ENCODE peak calls at places on chromosomes 16 and 17, in ten cellular contexts. T, X, U, N, Q, A, G, F, E and Y are unnamed samples.

GRCh38 chr17:1629647-1630310 is 1.1 kb upstream of the SLC43A2 start:
- DNase-seq in N (peak), T (peak), A (peak), F (peak), E (no peak), G (peak), Q (peak), U (no peak), X (peak), Y (peak)

GRCh38 chr17:77180503-77181330 is 39.9 kb downstream of the SEC14L1 start:
- DNase-seq in X (no peak), G (no peak), E (no peak), Q (no peak), A (no peak), U (no peak), N (no peak), T (no peak), F (no peak), Y (peak)

GRCh38 chr17:77426676-77427386 is 286.1 kb downstream of the SEC14L1 start:
- DNase-seq in X (no peak), E (no peak), T (no peak), Q (no peak), N (no peak), F (no peak), G (no peak), A (no peak), U (no peak), Y (no peak)

GRCh38 chr17:37815516-37815915 is 70.7 kb upstream of the HNF1B start:
- DNase-seq in E (no peak), U (no peak), X (no peak), F (no peak), N (no peak), Q (no peak), A (no peak), T (no peak), G (no peak), Y (no peak)

GRCh38 chr16:28549301-28549899 is 4.3 kb upstream of the SGF29 start:
- DNase-seq in A (peak), T (no peak), E (no peak), Q (peak), U (no peak), X (peak), G (no peak), F (no peak), N (peak), Y (peak)

GRCh38 chr17:73257516-73257915 is 4.2 kb downstream of the CPSF4L start:
- DNase-seq in Q (no peak), F (no peak), U (no peak), T (no peak), A (no peak), X (no peak), E (no peak), G (no peak), N (no peak), Y (peak)

GRCh38 chr17:68349157-68349556 is 57.9 kb downstream of the ARSG start:
- DNase-seq in F (no peak), A (no peak), E (no peak), U (no peak), N (no peak), T (no peak), X (no peak), Q (no peak), G (no peak), Y (no peak)

GRCh38 chr16:19329932-19330331 is 44.4 kb downstream of the CLEC19A start:
- DNase-seq in E (no peak), T (no peak), A (peak), N (no peak), G (no peak), F (no peak), U (no peak), Q (no peak), X (no peak), Y (no peak)

GRCh38 chr17:39096435-39097158 is 54.8 kb downstream of the PLXDC1 start:
- DNase-seq in X (no peak), G (peak), E (no peak), A (no peak), T (peak), F (no peak), N (peak), Q (peak), U (no peak), Y (no peak)

GRCh38 chr17:62819511-62820221 is 11.6 kb upstream of the MARCHF10 start:
- DNase-seq in Q (no peak), N (no peak), U (peak), E (peak), T (peak), G (peak), A (peak), F (peak), X (peak), Y (peak)

GRCh38 chr17:12647023-12647422 is 18.7 kb upstream of the MYOCD start:
- DNase-seq in Q (peak), G (no peak), U (no peak), A (no peak), E (no peak), N (no peak), T (no peak), F (no peak), X (no peak), Y (no peak)

GRCh38 chr17:80992077-80992947 is 671 bp downstream of the CHMP6 start:
- DNase-seq in F (peak), N (no peak), A (peak), X (no peak), U (no peak), T (no peak), G (no peak), Q (no peak), E (peak), Y (no peak)

GRCh38 chr16:7004266-7004665 is 328.4 kb upstream of the RBFOX1 start:
- DNase-seq in E (no peak), T (no peak), G (no peak), A (no peak), X (no peak), U (no peak), N (no peak), Q (no peak), F (no peak), Y (no peak)

GRCh38 chr16:86952769-86953168 is 364.4 kb downstream of the C16orf95 start:
- DNase-seq in N (no peak), U (no peak), X (peak), F (no peak), G (no peak), T (no peak), E (no peak), A (peak), Q (no peak), Y (no peak)

GRCh38 chr16:59341368-59341767 is 607.3 kb upstream of the GOT2 start:
- DNase-seq in X (no peak), E (no peak), Q (no peak), G (no peak), A (no peak), U (no peak), F (peak), N (no peak), T (no peak), Y (no peak)

GRCh38 chr17:41654908-41655607 is 30.7 kb upstream of the KRT17 start:
- DNase-seq in F (no peak), N (no peak), T (no peak), E (no peak), G (no peak), U (no peak), A (no peak), Q (no peak), X (no peak), Y (no peak)

GRCh38 chr17:20095366-20096080 is 86.4 kb downstream of the SPECC1 start:
- DNase-seq in Q (no peak), A (peak), E (peak), N (no peak), F (peak), T (no peak), G (peak), U (no peak), X (peak), Y (peak)

GRCh38 chr17:48717367-48718161 is 4.8 kb downstream of the PRAC1 start:
- DNase-seq in T (no peak), G (no peak), U (no peak), Q (no peak), E (peak), N (peak), A (no peak), F (no peak), X (no peak), Y (no peak)

GRCh38 chr17:4968916-4969550 is 1.4 kb upstream of the SPAG7 start:
- DNase-seq in F (no peak), N (no peak), Q (peak), E (no peak), T (no peak), X (peak), A (peak), U (peak), G (no peak), Y (no peak)

GRCh38 chr17:82097187-82097918 is 683 bp downstream of the FASN start:
- DNase-seq in F (peak), G (peak), E (no peak), T (no peak), N (peak), Q (peak), A (peak), X (peak), U (no peak), Y (peak)

GRCh38 chr17:76089680-76090516 is 10.9 kb downstream of the ZACN start:
- DNase-seq in T (no peak), U (no peak), F (no peak), Q (no peak), X (no peak), N (no peak), A (no peak), G (no peak), E (no peak), Y (no peak)

GRCh38 chr16:81204794-81205680 is 33.5 kb upstream of the BCO1 start:
- DNase-seq in T (peak), A (peak), F (peak), X (peak), Q (peak), N (peak), E (no peak), U (peak), G (peak), Y (peak)

GRCh38 chr16:85173981-85174751 is 61.9 kb upstream of the CIBAR2 start:
- DNase-seq in F (peak), U (no peak), E (no peak), G (no peak), N (peak), Q (no peak), X (peak), A (peak), T (no peak), Y (peak)

GRCh38 chr16:47777191-47777590 is 316.1 kb downstream of the PHKB start:
- DNase-seq in E (no peak), G (no peak), A (peak), F (no peak), U (no peak), Q (no peak), T (no peak), N (no peak), X (peak), Y (no peak)

GRCh38 chr17:82921426-82921825 is 81.6 kb upstream of the ZNF750 start:
- DNase-seq in Q (no peak), T (no peak), A (no peak), U (no peak), E (no peak), X (no peak), G (no peak), N (no peak), F (no peak), Y (no peak)

GRCh38 chr17:79427621-79428539 is 183.0 kb downstream of the RBFOX3 start:
- DNase-seq in F (no peak), E (no peak), T (no peak), U (no peak), N (no peak), Q (no peak), A (no peak), G (no peak), X (no peak), Y (no peak)

GRCh38 chr17:28667870-28668269 is 5.9 kb downstream of the SUPT6H start:
- DNase-seq in N (no peak), U (no peak), X (no peak), E (peak), A (no peak), F (no peak), G (no peak), Q (no peak), T (no peak), Y (no peak)

GRCh38 chr17:17682293-17682736 is 1.1 kb downstream of the RAI1 start:
- DNase-seq in X (no peak), E (peak), T (peak), Q (peak), A (peak), G (peak), F (peak), N (peak), U (no peak), Y (peak)

GRCh38 chr16:88815901-88816589 is 4.3 kb upstream of the APRT start:
- DNase-seq in T (peak), Q (peak), G (no peak), E (no peak), X (no peak), F (peak), A (peak), N (peak), U (no peak), Y (peak)

GRCh38 chr17:64269687-64270649 is 6.9 kb upstream of the TEX2 start:
- DNase-seq in U (no peak), A (no peak), X (no peak), E (no peak), Q (no peak), T (no peak), G (no peak), N (no peak), F (no peak), Y (peak)

GRCh38 chr16:22144520-22144919 is 17.8 kb upstream of the SDR42E2 start:
- DNase-seq in E (no peak), X (no peak), N (no peak), T (no peak), U (no peak), A (no peak), Q (no peak), G (no peak), F (no peak), Y (no peak)

GRCh38 chr17:353213-353837 is 718 bp upstream of the RPH3AL start:
- DNase-seq in U (no peak), T (no peak), E (peak), G (no peak), N (no peak), F (no peak), Q (no peak), X (no peak), A (no peak), Y (no peak)

GRCh38 chr17:76826290-76827138 is 41.7 kb upstream of the MGAT5B start:
- DNase-seq in N (no peak), Q (peak), F (peak), T (no peak), G (no peak), U (no peak), A (no peak), E (no peak), X (no peak), Y (no peak)

GRCh38 chr17:82668631-82669099 is 20.4 kb upstream of the WDR45B start:
- DNase-seq in X (peak), A (peak), N (peak), E (no peak), U (peak), Q (peak), G (peak), F (peak), T (peak), Y (peak)

GRCh38 chr17:21213005-21213404 is 956 bp downstream of the TMEM11 start:
- DNase-seq in F (no peak), Q (no peak), U (no peak), N (no peak), E (no peak), A (peak), T (no peak), X (no peak), G (no peak), Y (no peak)

GRCh38 chr16:86953631-86954465 is 363.3 kb downstream of the C16orf95 start:
- DNase-seq in X (no peak), E (no peak), N (no peak), G (no peak), U (no peak), F (no peak), Q (no peak), A (no peak), T (no peak), Y (no peak)

GRCh38 chr17:39752241-39752831 is 14.6 kb downstream of the GRB7 start:
- DNase-seq in F (no peak), E (peak), G (no peak), N (no peak), X (no peak), U (no peak), Q (no peak), T (peak), A (no peak), Y (no peak)

GRCh38 chr17:55161935-55162555 is 102.7 kb upstream of the HLF start:
- DNase-seq in U (peak), Q (no peak), F (no peak), A (peak), E (no peak), N (no peak), X (peak), T (no peak), G (no peak), Y (no peak)

GRCh38 chr16:35602116-35602515 is 2142.7 kb downstream of the TP53TG3F start:
- DNase-seq in F (no peak), N (no peak), U (no peak), G (no peak), T (no peak), A (no peak), X (no peak), Q (no peak), E (no peak), Y (no peak)

GRCh38 chr16:35598696-35599332 is 2139.4 kb downstream of the TP53TG3F start:
- DNase-seq in N (no peak), A (no peak), G (no peak), E (no peak), F (no peak), X (no peak), T (no peak), Q (peak), U (no peak), Y (no peak)

GRCh38 chr16:35596467-35596866 is 2137.1 kb downstream of the TP53TG3F start:
- DNase-seq in F (no peak), A (no peak), U (no peak), G (no peak), N (no peak), E (no peak), Q (no peak), T (no peak), X (no peak), Y (no peak)

DNA sequence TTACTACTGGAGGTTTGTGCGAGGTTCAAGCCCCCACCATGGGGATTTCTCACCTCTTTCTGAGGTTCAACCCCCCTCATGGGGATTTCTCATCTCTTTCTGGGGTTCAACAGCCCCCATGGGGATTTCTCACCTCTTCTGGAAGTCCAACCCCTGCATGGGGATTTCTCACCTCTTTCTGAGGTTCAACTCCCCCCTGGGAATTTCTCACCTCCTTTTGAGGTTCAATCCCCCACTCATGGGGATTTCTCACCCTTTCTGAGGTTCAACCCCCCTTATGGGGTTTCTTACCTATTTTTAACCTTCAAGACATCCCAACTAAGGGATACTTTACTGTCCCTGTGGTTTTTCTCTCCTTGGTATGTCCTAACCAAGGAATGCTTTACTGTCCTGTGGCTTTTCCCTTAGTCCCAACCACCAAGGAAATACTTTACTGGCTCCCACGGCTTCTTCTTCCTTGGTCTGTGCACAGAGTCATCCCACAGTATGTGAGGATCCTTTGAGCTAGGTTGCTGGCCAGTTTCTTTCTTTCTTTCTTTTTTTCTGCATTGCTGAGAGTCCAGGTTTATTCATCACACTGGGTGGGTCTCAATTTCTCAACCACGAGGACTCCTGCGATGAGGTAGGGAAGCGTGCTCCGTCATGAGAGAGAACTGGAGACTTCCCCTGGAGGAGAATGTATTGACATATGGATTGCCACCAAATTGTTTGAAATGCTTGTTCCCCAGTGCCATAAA is 2140.2 kb downstream of the TP53TG3F start:
- DNase-seq in E (no peak), A (no peak), Q (no peak), F (no peak), X (no peak), T (no peak), G (no peak), N (no peak), U (no peak), Y (no peak)
- H3K4me3 ChIP-seq in E (no peak), A (no peak), Q (no peak), F (no peak), X (no peak), T (no peak), G (no peak), N (no peak), U (no peak), Y (no peak)

GRCh38 chr16:68469728-68470460 is 21.6 kb upstream of the SMPD3 start:
- DNase-seq in E (no peak), A (no peak), Q (no peak), U (no peak), G (no peak), N (no peak), F (no peak), X (no peak), T (no peak), Y (no peak)
- H3K4me3 ChIP-seq in E (no peak), A (peak), Q (peak), U (no peak), G (no peak), N (no peak), F (no peak), X (no peak), T (peak), Y (no peak)

GRCh38 chr16:75099075-75099667 is 17.4 kb downstream of the LDHD start:
- DNase-seq in A (no peak), Q (no peak), U (no peak), E (no peak), T (no peak), N (no peak), G (no peak), X (no peak), F (no peak), Y (no peak)
- H3K4me3 ChIP-seq in A (no peak), Q (no peak), U (no peak), E (no peak), T (no peak), N (no peak), G (no peak), X (no peak), F (no peak), Y (no peak)

GRCh38 chr17:50918933-50919296 is 52.8 kb upstream of the TOB1 start:
- DNase-seq in F (no peak), E (no peak), G (no peak), U (no peak), T (peak), N (peak), Q (no peak), A (peak), X (peak), Y (no peak)

GRCh38 chr17:50918071-50918932 is 52.1 kb upstream of the TOB1 start:
- DNase-seq in U (no peak), T (no peak), A (no peak), X (no peak), F (no peak), N (no peak), Q (peak), G (peak), E (no peak), Y (no peak)

GRCh38 chr17:50920891-50921595 is 54.9 kb upstream of the TOB1 start:
- DNase-seq in A (no peak), U (no peak), Q (peak), N (peak), T (peak), G (no peak), E (no peak), F (no peak), X (no peak), Y (no peak)

GRCh38 chr17:50919321-50920040 is 53.3 kb upstream of the TOB1 start:
- DNase-seq in Q (peak), T (peak), U (peak), A (peak), F (peak), X (peak), N (peak), E (peak), G (peak), Y (peak)

DNA sequence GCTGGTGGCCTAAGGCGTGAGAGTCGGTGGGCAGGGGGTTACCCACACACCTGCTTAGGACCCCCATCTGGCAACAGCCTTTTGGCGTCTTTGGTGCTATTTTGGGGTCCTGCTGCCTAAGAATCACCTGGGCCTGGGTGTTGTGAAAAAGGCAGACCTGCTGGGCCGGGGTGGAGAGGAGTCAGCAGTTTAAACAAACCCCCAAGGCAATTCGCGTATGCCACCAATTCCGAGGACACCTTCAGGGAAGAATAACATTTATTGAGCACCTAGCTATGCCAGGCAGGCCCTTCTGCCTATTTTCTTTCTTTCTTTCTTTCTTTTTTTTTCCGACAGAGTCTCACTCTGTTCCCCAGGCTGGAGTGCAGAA is 53.9 kb upstream of the TOB1 start:
- DNase-seq in N (no peak), G (no peak), T (no peak), U (no peak), X (no peak), A (no peak), F (no peak), E (no peak), Q (no peak), Y (no peak)
- H3K4me3 ChIP-seq in N (no peak), G (no peak), T (peak), U (no peak), X (no peak), A (no peak), F (no peak), E (no peak), Q (no peak), Y (no peak)